ENCODE peak calls at places on chromosomes 3 and 15, in eight cellular contexts. One of them, this sample, is unnamed.

GRCh38 chr3:197015790-197016705 is 13.6 kb downstream of the MELTF start:
- DNase-seq in right atrium auricular region: no peak
- DNase-seq in dorsolateral prefrontal cortex: no peak
- DNase-seq in DMS153: no peak
- DNase-seq in ELR: no peak
- DNase-seq in prostate gland: no peak
- DNase-seq in stimulated activated CD8-positive, alpha-beta memory T cell treated with anti-CD3 and anti-CD28 coated beads, Interleukin-2, amount 100 ng/mL, for 48 hours: no peak
- DNase-seq in left ventricle myocardium superior: no peak
- DNase-seq in this sample: no peak

GRCh38 chr15:39585871-39586301 is 5.0 kb downstream of the THBS1 start:
- DNase-seq in right atrium auricular region: no peak
- DNase-seq in dorsolateral prefrontal cortex: no peak
- DNase-seq in DMS153: no peak
- DNase-seq in ELR: peak; percentile 10
- DNase-seq in prostate gland: no peak
- DNase-seq in stimulated activated CD8-positive, alpha-beta memory T cell treated with anti-CD3 and anti-CD28 coated beads, Interleukin-2, amount 100 ng/mL, for 48 hours: no peak
- DNase-seq in left ventricle myocardium superior: no peak
- DNase-seq in this sample: no peak

GRCh38 chr15:40688932-40689799 is 5.8 kb upstream of the RAD51 start:
- DNase-seq in right atrium auricular region: no peak
- DNase-seq in dorsolateral prefrontal cortex: no peak
- DNase-seq in DMS153: no peak
- DNase-seq in ELR: peak; percentile 13
- DNase-seq in prostate gland: no peak
- DNase-seq in stimulated activated CD8-positive, alpha-beta memory T cell treated with anti-CD3 and anti-CD28 coated beads, Interleukin-2, amount 100 ng/mL, for 48 hours: no peak
- DNase-seq in left ventricle myocardium superior: no peak
- DNase-seq in this sample: no peak

GRCh38 chr3:13016083-13016725 is 57.0 kb downstream of the IQSEC1 start:
- DNase-seq in right atrium auricular region: peak; percentile 83
- DNase-seq in dorsolateral prefrontal cortex: no peak
- DNase-seq in DMS153: no peak
- DNase-seq in ELR: no peak
- DNase-seq in prostate gland: no peak
- DNase-seq in stimulated activated CD8-positive, alpha-beta memory T cell treated with anti-CD3 and anti-CD28 coated beads, Interleukin-2, amount 100 ng/mL, for 48 hours: no peak
- DNase-seq in left ventricle myocardium superior: peak; percentile 69
- DNase-seq in this sample: no peak

GRCh38 chr3:1552831-1553230 is 460.0 kb downstream of the CNTN6 start:
- DNase-seq in right atrium auricular region: no peak
- DNase-seq in dorsolateral prefrontal cortex: no peak
- DNase-seq in DMS153: no peak
- DNase-seq in ELR: no peak
- DNase-seq in prostate gland: no peak
- DNase-seq in stimulated activated CD8-positive, alpha-beta memory T cell treated with anti-CD3 and anti-CD28 coated beads, Interleukin-2, amount 100 ng/mL, for 48 hours: no peak
- DNase-seq in left ventricle myocardium superior: no peak
- DNase-seq in this sample: no peak

GRCh38 chr15:29470794-29471193 is 201.2 kb upstream of the NSMCE3 start:
- DNase-seq in right atrium auricular region: no peak
- DNase-seq in dorsolateral prefrontal cortex: no peak
- DNase-seq in DMS153: no peak
- DNase-seq in ELR: no peak
- DNase-seq in prostate gland: peak; percentile 63
- DNase-seq in stimulated activated CD8-positive, alpha-beta memory T cell treated with anti-CD3 and anti-CD28 coated beads, Interleukin-2, amount 100 ng/mL, for 48 hours: no peak
- DNase-seq in left ventricle myocardium superior: no peak
- DNase-seq in this sample: peak; percentile 75

GRCh38 chr3:189304465-189305341 is 132.9 kb downstream of the TPRG1 start:
- DNase-seq in right atrium auricular region: no peak
- DNase-seq in dorsolateral prefrontal cortex: no peak
- DNase-seq in DMS153: peak; percentile 94
- DNase-seq in ELR: no peak
- DNase-seq in prostate gland: peak; percentile 88
- DNase-seq in stimulated activated CD8-positive, alpha-beta memory T cell treated with anti-CD3 and anti-CD28 coated beads, Interleukin-2, amount 100 ng/mL, for 48 hours: no peak
- DNase-seq in left ventricle myocardium superior: no peak
- DNase-seq in this sample: peak; percentile 99

GRCh38 chr3:63911395-63911900 is 735 bp downstream of the SCAANT1 start:
- DNase-seq in right atrium auricular region: no peak
- DNase-seq in dorsolateral prefrontal cortex: no peak
- DNase-seq in DMS153: no peak
- DNase-seq in ELR: peak; percentile 38
- DNase-seq in prostate gland: no peak
- DNase-seq in stimulated activated CD8-positive, alpha-beta memory T cell treated with anti-CD3 and anti-CD28 coated beads, Interleukin-2, amount 100 ng/mL, for 48 hours: no peak
- DNase-seq in left ventricle myocardium superior: no peak
- DNase-seq in this sample: no peak

GRCh38 chr15:70775160-70775559 is 11.8 kb upstream of the UACA start:
- DNase-seq in right atrium auricular region: no peak
- DNase-seq in dorsolateral prefrontal cortex: no peak
- DNase-seq in DMS153: no peak
- DNase-seq in ELR: peak; percentile 95
- DNase-seq in prostate gland: no peak
- DNase-seq in stimulated activated CD8-positive, alpha-beta memory T cell treated with anti-CD3 and anti-CD28 coated beads, Interleukin-2, amount 100 ng/mL, for 48 hours: no peak
- DNase-seq in left ventricle myocardium superior: no peak
- DNase-seq in this sample: no peak

GRCh38 chr3:153289334-153289808 is 127.3 kb downstream of the RAP2B start:
- DNase-seq in right atrium auricular region: no peak
- DNase-seq in dorsolateral prefrontal cortex: no peak
- DNase-seq in DMS153: no peak
- DNase-seq in ELR: peak; percentile 84
- DNase-seq in prostate gland: no peak
- DNase-seq in stimulated activated CD8-positive, alpha-beta memory T cell treated with anti-CD3 and anti-CD28 coated beads, Interleukin-2, amount 100 ng/mL, for 48 hours: no peak
- DNase-seq in left ventricle myocardium superior: no peak
- DNase-seq in this sample: no peak

GRCh38 chr3:75727985-75728384 is 57.4 kb downstream of the ZNF717 start:
- DNase-seq in right atrium auricular region: no peak
- DNase-seq in dorsolateral prefrontal cortex: no peak
- DNase-seq in DMS153: no peak
- DNase-seq in ELR: no peak
- DNase-seq in prostate gland: no peak
- DNase-seq in stimulated activated CD8-positive, alpha-beta memory T cell treated with anti-CD3 and anti-CD28 coated beads, Interleukin-2, amount 100 ng/mL, for 48 hours: no peak
- DNase-seq in left ventricle myocardium superior: no peak
- DNase-seq in this sample: no peak

GRCh38 chr15:22253676-22254408 is 173.5 kb downstream of the OR4M2 start:
- DNase-seq in right atrium auricular region: no peak
- DNase-seq in dorsolateral prefrontal cortex: no peak
- DNase-seq in DMS153: no peak
- DNase-seq in ELR: no peak
- DNase-seq in prostate gland: no peak
- DNase-seq in stimulated activated CD8-positive, alpha-beta memory T cell treated with anti-CD3 and anti-CD28 coated beads, Interleukin-2, amount 100 ng/mL, for 48 hours: no peak
- DNase-seq in left ventricle myocardium superior: no peak
- DNase-seq in this sample: no peak

GRCh38 chr3:197224034-197224444 is 74.4 kb downstream of the DLG1 start:
- DNase-seq in right atrium auricular region: no peak
- DNase-seq in dorsolateral prefrontal cortex: no peak
- DNase-seq in DMS153: peak; percentile 42
- DNase-seq in ELR: peak; percentile 76
- DNase-seq in prostate gland: no peak
- DNase-seq in stimulated activated CD8-positive, alpha-beta memory T cell treated with anti-CD3 and anti-CD28 coated beads, Interleukin-2, amount 100 ng/mL, for 48 hours: no peak
- DNase-seq in left ventricle myocardium superior: no peak
- DNase-seq in this sample: peak; percentile 23

GRCh38 chr3:63857311-63857710 is 6.3 kb downstream of the THOC7 start:
- DNase-seq in right atrium auricular region: no peak
- DNase-seq in dorsolateral prefrontal cortex: no peak
- DNase-seq in DMS153: no peak
- DNase-seq in ELR: peak; percentile 26
- DNase-seq in prostate gland: no peak
- DNase-seq in stimulated activated CD8-positive, alpha-beta memory T cell treated with anti-CD3 and anti-CD28 coated beads, Interleukin-2, amount 100 ng/mL, for 48 hours: no peak
- DNase-seq in left ventricle myocardium superior: no peak
- DNase-seq in this sample: no peak

GRCh38 chr15:82173108-82173507 is 89.4 kb downstream of the EFL1 start:
- DNase-seq in right atrium auricular region: no peak
- DNase-seq in dorsolateral prefrontal cortex: no peak
- DNase-seq in DMS153: no peak
- DNase-seq in ELR: no peak
- DNase-seq in prostate gland: no peak
- DNase-seq in stimulated activated CD8-positive, alpha-beta memory T cell treated with anti-CD3 and anti-CD28 coated beads, Interleukin-2, amount 100 ng/mL, for 48 hours: no peak
- DNase-seq in left ventricle myocardium superior: no peak
- DNase-seq in this sample: no peak

GRCh38 chr3:178483704-178484103 is 52.5 kb upstream of the KCNMB2 start:
- DNase-seq in right atrium auricular region: no peak
- DNase-seq in dorsolateral prefrontal cortex: no peak
- DNase-seq in DMS153: no peak
- DNase-seq in ELR: no peak
- DNase-seq in prostate gland: no peak
- DNase-seq in stimulated activated CD8-positive, alpha-beta memory T cell treated with anti-CD3 and anti-CD28 coated beads, Interleukin-2, amount 100 ng/mL, for 48 hours: no peak
- DNase-seq in left ventricle myocardium superior: no peak
- DNase-seq in this sample: no peak

GRCh38 chr15:81531141-81531592 is 157.2 kb upstream of the TMC3 start:
- DNase-seq in right atrium auricular region: no peak
- DNase-seq in dorsolateral prefrontal cortex: no peak
- DNase-seq in DMS153: no peak
- DNase-seq in ELR: peak; percentile 4
- DNase-seq in prostate gland: no peak
- DNase-seq in stimulated activated CD8-positive, alpha-beta memory T cell treated with anti-CD3 and anti-CD28 coated beads, Interleukin-2, amount 100 ng/mL, for 48 hours: no peak
- DNase-seq in left ventricle myocardium superior: no peak
- DNase-seq in this sample: no peak

GRCh38 chr3:179694731-179695130 is 41.9 kb downstream of the USP13 start:
- DNase-seq in right atrium auricular region: no peak
- DNase-seq in dorsolateral prefrontal cortex: no peak
- DNase-seq in DMS153: no peak
- DNase-seq in ELR: no peak
- DNase-seq in prostate gland: no peak
- DNase-seq in stimulated activated CD8-positive, alpha-beta memory T cell treated with anti-CD3 and anti-CD28 coated beads, Interleukin-2, amount 100 ng/mL, for 48 hours: no peak
- DNase-seq in left ventricle myocardium superior: no peak
- DNase-seq in this sample: no peak

GRCh38 chr3:188819939-188820338 is 351.8 kb upstream of the TPRG1 start:
- DNase-seq in right atrium auricular region: no peak
- DNase-seq in dorsolateral prefrontal cortex: no peak
- DNase-seq in DMS153: no peak
- DNase-seq in ELR: no peak
- DNase-seq in prostate gland: no peak
- DNase-seq in stimulated activated CD8-positive, alpha-beta memory T cell treated with anti-CD3 and anti-CD28 coated beads, Interleukin-2, amount 100 ng/mL, for 48 hours: no peak
- DNase-seq in left ventricle myocardium superior: no peak
- DNase-seq in this sample: no peak

GRCh38 chr15:41207687-41208448 is 22.7 kb downstream of the EXD1 start:
- DNase-seq in right atrium auricular region: no peak
- DNase-seq in dorsolateral prefrontal cortex: no peak
- DNase-seq in DMS153: no peak
- DNase-seq in ELR: peak; percentile 83
- DNase-seq in prostate gland: no peak
- DNase-seq in stimulated activated CD8-positive, alpha-beta memory T cell treated with anti-CD3 and anti-CD28 coated beads, Interleukin-2, amount 100 ng/mL, for 48 hours: no peak
- DNase-seq in left ventricle myocardium superior: no peak
- DNase-seq in this sample: no peak

GRCh38 chr15:41104234-41104633 is 11.8 kb downstream of the INO80 start:
- DNase-seq in right atrium auricular region: no peak
- DNase-seq in dorsolateral prefrontal cortex: no peak
- DNase-seq in DMS153: no peak
- DNase-seq in ELR: peak; percentile 66
- DNase-seq in prostate gland: no peak
- DNase-seq in stimulated activated CD8-positive, alpha-beta memory T cell treated with anti-CD3 and anti-CD28 coated beads, Interleukin-2, amount 100 ng/mL, for 48 hours: no peak
- DNase-seq in left ventricle myocardium superior: no peak
- DNase-seq in this sample: no peak

GRCh38 chr3:16253601-16254000 is 11.1 kb downstream of the DPH3 start:
- DNase-seq in right atrium auricular region: no peak
- DNase-seq in dorsolateral prefrontal cortex: peak; percentile 56
- DNase-seq in DMS153: no peak
- DNase-seq in ELR: no peak
- DNase-seq in prostate gland: no peak
- DNase-seq in stimulated activated CD8-positive, alpha-beta memory T cell treated with anti-CD3 and anti-CD28 coated beads, Interleukin-2, amount 100 ng/mL, for 48 hours: no peak
- DNase-seq in left ventricle myocardium superior: peak; percentile 61
- DNase-seq in this sample: no peak

GRCh38 chr3:98855811-98856400 is 45.6 kb downstream of the DCBLD2 start:
- DNase-seq in right atrium auricular region: no peak
- DNase-seq in dorsolateral prefrontal cortex: no peak
- DNase-seq in DMS153: no peak
- DNase-seq in ELR: peak; percentile 88
- DNase-seq in prostate gland: no peak
- DNase-seq in stimulated activated CD8-positive, alpha-beta memory T cell treated with anti-CD3 and anti-CD28 coated beads, Interleukin-2, amount 100 ng/mL, for 48 hours: no peak
- DNase-seq in left ventricle myocardium superior: no peak
- DNase-seq in this sample: no peak

GRCh38 chr3:127385540-127385870 is 97.7 kb upstream of the PRR20G start:
- DNase-seq in right atrium auricular region: no peak
- DNase-seq in dorsolateral prefrontal cortex: no peak
- DNase-seq in DMS153: no peak
- DNase-seq in ELR: no peak
- DNase-seq in prostate gland: no peak
- DNase-seq in stimulated activated CD8-positive, alpha-beta memory T cell treated with anti-CD3 and anti-CD28 coated beads, Interleukin-2, amount 100 ng/mL, for 48 hours: no peak
- DNase-seq in left ventricle myocardium superior: no peak
- DNase-seq in this sample: no peak

GRCh38 chr3:157713101-157713500 is 209.9 kb upstream of the VEPH1 start:
- DNase-seq in right atrium auricular region: no peak
- DNase-seq in dorsolateral prefrontal cortex: no peak
- DNase-seq in DMS153: no peak
- DNase-seq in ELR: no peak
- DNase-seq in prostate gland: no peak
- DNase-seq in stimulated activated CD8-positive, alpha-beta memory T cell treated with anti-CD3 and anti-CD28 coated beads, Interleukin-2, amount 100 ng/mL, for 48 hours: no peak
- DNase-seq in left ventricle myocardium superior: no peak
- DNase-seq in this sample: no peak

GRCh38 chr15:38882226-38882625 is 317.6 kb upstream of the RASGRP1 start:
- DNase-seq in right atrium auricular region: no peak
- DNase-seq in dorsolateral prefrontal cortex: no peak
- DNase-seq in DMS153: no peak
- DNase-seq in ELR: no peak
- DNase-seq in prostate gland: no peak
- DNase-seq in stimulated activated CD8-positive, alpha-beta memory T cell treated with anti-CD3 and anti-CD28 coated beads, Interleukin-2, amount 100 ng/mL, for 48 hours: no peak
- DNase-seq in left ventricle myocardium superior: no peak
- DNase-seq in this sample: no peak

GRCh38 chr3:13251166-13251892 is 168.8 kb downstream of the NUP210 start:
- DNase-seq in right atrium auricular region: no peak
- DNase-seq in dorsolateral prefrontal cortex: no peak
- DNase-seq in DMS153: no peak
- DNase-seq in ELR: no peak
- DNase-seq in prostate gland: no peak
- DNase-seq in stimulated activated CD8-positive, alpha-beta memory T cell treated with anti-CD3 and anti-CD28 coated beads, Interleukin-2, amount 100 ng/mL, for 48 hours: no peak
- DNase-seq in left ventricle myocardium superior: peak; percentile 6
- DNase-seq in this sample: peak; percentile 6

GRCh38 chr3:50003216-50003615 is 63.3 kb downstream of the RBM6 start:
- DNase-seq in right atrium auricular region: no peak
- DNase-seq in dorsolateral prefrontal cortex: no peak
- DNase-seq in DMS153: no peak
- DNase-seq in ELR: peak; percentile 13
- DNase-seq in prostate gland: no peak
- DNase-seq in stimulated activated CD8-positive, alpha-beta memory T cell treated with anti-CD3 and anti-CD28 coated beads, Interleukin-2, amount 100 ng/mL, for 48 hours: no peak
- DNase-seq in left ventricle myocardium superior: no peak
- DNase-seq in this sample: no peak

GRCh38 chr3:195148553-195148952 is 122.4 kb downstream of the XXYLT1 start:
- DNase-seq in right atrium auricular region: no peak
- DNase-seq in dorsolateral prefrontal cortex: no peak
- DNase-seq in DMS153: no peak
- DNase-seq in ELR: no peak
- DNase-seq in prostate gland: no peak
- DNase-seq in stimulated activated CD8-positive, alpha-beta memory T cell treated with anti-CD3 and anti-CD28 coated beads, Interleukin-2, amount 100 ng/mL, for 48 hours: no peak
- DNase-seq in left ventricle myocardium superior: no peak
- DNase-seq in this sample: no peak

GRCh38 chr3:160486459-160486869 is 36.9 kb upstream of the TRIM59 start:
- DNase-seq in right atrium auricular region: no peak
- DNase-seq in dorsolateral prefrontal cortex: no peak
- DNase-seq in DMS153: no peak
- DNase-seq in ELR: peak; percentile 77
- DNase-seq in prostate gland: no peak
- DNase-seq in stimulated activated CD8-positive, alpha-beta memory T cell treated with anti-CD3 and anti-CD28 coated beads, Interleukin-2, amount 100 ng/mL, for 48 hours: no peak
- DNase-seq in left ventricle myocardium superior: no peak
- DNase-seq in this sample: no peak

GRCh38 chr3:98921957-98922356 is 20.5 kb upstream of the DCBLD2 start:
- DNase-seq in right atrium auricular region: no peak
- DNase-seq in dorsolateral prefrontal cortex: no peak
- DNase-seq in DMS153: no peak
- DNase-seq in ELR: no peak
- DNase-seq in prostate gland: no peak
- DNase-seq in stimulated activated CD8-positive, alpha-beta memory T cell treated with anti-CD3 and anti-CD28 coated beads, Interleukin-2, amount 100 ng/mL, for 48 hours: no peak
- DNase-seq in left ventricle myocardium superior: no peak
- DNase-seq in this sample: no peak

GRCh38 chr15:79451361-79451999 is 19.3 kb downstream of the MINAR1 start:
- DNase-seq in right atrium auricular region: no peak
- DNase-seq in dorsolateral prefrontal cortex: no peak
- DNase-seq in DMS153: no peak
- DNase-seq in ELR: no peak
- DNase-seq in prostate gland: no peak
- DNase-seq in stimulated activated CD8-positive, alpha-beta memory T cell treated with anti-CD3 and anti-CD28 coated beads, Interleukin-2, amount 100 ng/mL, for 48 hours: no peak
- DNase-seq in left ventricle myocardium superior: no peak
- DNase-seq in this sample: no peak

GRCh38 chr3:128415773-128416577 is 50.7 kb downstream of the DNAJB8 start:
- DNase-seq in right atrium auricular region: no peak
- DNase-seq in dorsolateral prefrontal cortex: no peak
- DNase-seq in DMS153: no peak
- DNase-seq in ELR: no peak
- DNase-seq in prostate gland: no peak
- DNase-seq in stimulated activated CD8-positive, alpha-beta memory T cell treated with anti-CD3 and anti-CD28 coated beads, Interleukin-2, amount 100 ng/mL, for 48 hours: no peak
- DNase-seq in left ventricle myocardium superior: no peak
- DNase-seq in this sample: no peak

GRCh38 chr3:197541756-197542539 is 13.8 kb downstream of the BDH1 start:
- DNase-seq in right atrium auricular region: peak; percentile 76
- DNase-seq in dorsolateral prefrontal cortex: peak; percentile 73
- DNase-seq in DMS153: no peak
- DNase-seq in ELR: peak; percentile 47
- DNase-seq in prostate gland: no peak
- DNase-seq in stimulated activated CD8-positive, alpha-beta memory T cell treated with anti-CD3 and anti-CD28 coated beads, Interleukin-2, amount 100 ng/mL, for 48 hours: no peak
- DNase-seq in left ventricle myocardium superior: peak; percentile 75
- DNase-seq in this sample: peak; percentile 82

This sample was measured in LNCaP clone FGC.